ENCODE peak calls at places on chromosomes 6 and 20, in seven cellular contexts. K, G, I, H, Q, C and W are unnamed samples.

GRCh38 chr6:107152633-107153032 is 37.3 kb upstream of the BEND3 start:
- DNase-seq in K (no peak), G (no peak), I (no peak), H (no peak), Q (peak), C (no peak), W (no peak)

GRCh38 chr6:130945401-130945919 is 117.6 kb downstream of the EPB41L2 start:
- DNase-seq in K (no peak), G (no peak), I (peak), H (no peak), Q (no peak), C (no peak), W (no peak)

GRCh38 chr6:144909753-144910280 is 624.7 kb downstream of the UTRN start:
- DNase-seq in K (no peak), G (no peak), I (no peak), H (no peak), Q (no peak), C (no peak), W (no peak)

GRCh38 chr6:44258325-44258863 is 1.1 kb upstream of the SLC35B2 start:
- DNase-seq in K (no peak), G (no peak), I (no peak), H (no peak), Q (no peak), C (no peak), W (no peak)

GRCh38 chr6:39881851-39882566 is 52.3 kb downstream of the MOCS1 start:
- DNase-seq in K (peak), G (no peak), I (no peak), H (no peak), Q (no peak), C (no peak), W (no peak)

GRCh38 chr20:34111057-34111711 is 859 bp downstream of the EIF2S2 start:
- DNase-seq in K (peak), G (no peak), I (peak), H (no peak), Q (peak), C (no peak), W (no peak)

GRCh38 chr20:50848341-50848808 is 53.5 kb downstream of the BCAS4 start:
- DNase-seq in K (peak), G (no peak), I (no peak), H (peak), Q (peak), C (no peak), W (no peak)

GRCh38 chr6:77462359-77463307 is 658 bp downstream of the HTR1B start:
- DNase-seq in K (peak), G (no peak), I (peak), H (no peak), Q (no peak), C (no peak), W (no peak)

GRCh38 chr6:38021571-38021970 is 202.0 kb downstream of the ZFAND3 start:
- DNase-seq in K (no peak), G (no peak), I (no peak), H (no peak), Q (no peak), C (no peak), W (no peak)

GRCh38 chr6:159753081-159753872 is 8.6 kb upstream of the ACAT2 start:
- DNase-seq in K (no peak), G (no peak), I (no peak), H (no peak), Q (no peak), C (no peak), W (no peak)

GRCh38 chr6:33788694-33789549 is at the start of gene LEMD2:
- DNase-seq in K (peak), G (peak), I (peak), H (peak), Q (peak), C (peak), W (peak)
- TF ChIP-seq CTCF in K (no peak), G (no peak), I (no peak), H (no peak), Q (peak), C (no peak), W (peak)

GRCh38 chr6:149534742-149535141 is 11.1 kb downstream of the PPIL4 start:
- DNase-seq in K (no peak), G (no peak), I (no peak), H (no peak), Q (no peak), C (no peak), W (no peak)
- TF ChIP-seq POLR2AphosphoS5 in K (no peak), G (no peak), I (no peak), H (no peak), Q (no peak), C (no peak), W (no peak)

GRCh38 chr6:11819486-11819885 is 40.9 kb upstream of the ADTRP start:
- DNase-seq in K (no peak), G (no peak), I (no peak), H (no peak), Q (no peak), C (no peak), W (no peak)

GRCh38 chr6:11828185-11828897 is 49.7 kb upstream of the ADTRP start:
- DNase-seq in K (no peak), G (no peak), I (no peak), H (no peak), Q (no peak), C (no peak), W (no peak)

GRCh38 chr6:11824986-11825385 is 46.4 kb upstream of the ADTRP start:
- DNase-seq in K (no peak), G (no peak), I (no peak), H (no peak), Q (no peak), C (no peak), W (no peak)

GRCh38 chr6:11826779-11827178 is 48.2 kb upstream of the ADTRP start:
- DNase-seq in K (no peak), G (no peak), I (no peak), H (no peak), Q (no peak), C (no peak), W (no peak)

GRCh38 chr6:11822346-11822745 is 43.7 kb upstream of the ADTRP start:
- DNase-seq in K (no peak), G (no peak), I (no peak), H (no peak), Q (no peak), C (no peak), W (no peak)
- TF ChIP-seq CTCF in K (no peak), G (no peak), I (no peak), H (no peak), Q (no peak), C (peak), W (no peak)

DNA sequence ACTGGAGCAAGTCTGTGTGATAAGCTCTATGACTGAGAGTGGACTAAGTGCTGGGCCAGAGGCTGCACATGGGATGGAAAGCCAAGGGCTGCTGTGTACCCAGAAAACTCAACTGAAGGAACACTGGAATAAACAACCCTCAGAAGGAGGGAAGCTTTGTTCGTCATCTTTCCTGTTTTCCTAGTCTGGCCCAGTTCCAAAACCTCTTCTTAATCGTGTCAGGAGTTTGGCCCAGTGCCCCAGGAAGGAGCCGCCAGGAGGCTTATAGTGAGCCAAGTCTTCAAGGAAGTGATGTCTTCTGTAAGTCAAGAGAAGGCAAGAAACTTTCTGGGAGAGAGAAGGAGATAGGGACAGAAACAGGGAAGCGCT is 23.3 kb upstream of the TOP1 start:
- DNase-seq in K (peak), G (peak), I (no peak), H (peak), Q (peak), C (no peak), W (peak)
- TF ChIP-seq POLR2AphosphoS5 in K (peak), G (peak), I (no peak), H (peak), Q (peak), C (no peak), W (peak)

DNA sequence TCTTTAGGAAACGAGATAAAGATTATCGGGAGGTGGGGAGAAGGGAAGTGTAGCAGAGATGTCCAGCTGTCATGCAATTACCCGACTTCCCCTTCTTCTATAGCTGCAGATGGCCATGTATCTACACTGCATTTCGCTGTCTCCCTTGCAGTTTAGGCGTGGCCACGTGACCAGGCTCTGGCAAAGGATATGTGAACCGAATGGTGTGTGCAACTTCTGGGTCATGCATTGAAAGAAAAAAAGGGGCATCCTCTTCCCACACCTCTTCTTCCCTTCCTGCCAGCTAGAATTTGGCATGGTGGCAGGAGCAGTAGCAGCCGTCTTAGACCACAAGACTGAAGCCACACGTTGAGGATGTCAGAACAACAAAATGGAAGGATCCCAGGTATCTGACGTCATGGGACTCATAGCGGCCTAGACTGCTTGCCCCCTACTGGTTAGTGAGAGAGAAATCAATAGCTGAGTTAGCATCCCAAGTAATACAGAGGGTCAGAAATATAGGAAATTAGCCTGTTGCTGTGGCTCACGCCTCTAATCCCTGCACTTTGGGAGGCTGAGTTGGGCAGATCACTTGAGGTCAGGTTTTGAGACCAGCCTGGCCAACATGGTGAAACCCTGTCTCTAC is 32.8 kb downstream of the TCF15 start:
- DNase-seq in K (no peak), G (peak), I (peak), H (no peak), Q (no peak), C (no peak), W (no peak)
- TF ChIP-seq CTCF in K (no peak), G (peak), I (peak), H (no peak), Q (no peak), C (peak), W (no peak)

GRCh38 chr20:63176448-63177133 is 39.3 kb downstream of the YTHDF1 start:
- DNase-seq in K (no peak), G (no peak), I (peak), H (no peak), Q (no peak), C (no peak), W (no peak)

GRCh38 chr20:63178445-63178818 is 37.5 kb downstream of the YTHDF1 start:
- DNase-seq in K (no peak), G (no peak), I (peak), H (no peak), Q (no peak), C (no peak), W (no peak)

GRCh38 chr20:63176035-63176434 is 39.9 kb downstream of the YTHDF1 start:
- DNase-seq in K (no peak), G (no peak), I (peak), H (no peak), Q (no peak), C (no peak), W (no peak)

GRCh38 chr20:63177785-63178444 is 38.0 kb downstream of the YTHDF1 start:
- DNase-seq in K (no peak), G (no peak), I (no peak), H (no peak), Q (no peak), C (no peak), W (no peak)

DNA sequence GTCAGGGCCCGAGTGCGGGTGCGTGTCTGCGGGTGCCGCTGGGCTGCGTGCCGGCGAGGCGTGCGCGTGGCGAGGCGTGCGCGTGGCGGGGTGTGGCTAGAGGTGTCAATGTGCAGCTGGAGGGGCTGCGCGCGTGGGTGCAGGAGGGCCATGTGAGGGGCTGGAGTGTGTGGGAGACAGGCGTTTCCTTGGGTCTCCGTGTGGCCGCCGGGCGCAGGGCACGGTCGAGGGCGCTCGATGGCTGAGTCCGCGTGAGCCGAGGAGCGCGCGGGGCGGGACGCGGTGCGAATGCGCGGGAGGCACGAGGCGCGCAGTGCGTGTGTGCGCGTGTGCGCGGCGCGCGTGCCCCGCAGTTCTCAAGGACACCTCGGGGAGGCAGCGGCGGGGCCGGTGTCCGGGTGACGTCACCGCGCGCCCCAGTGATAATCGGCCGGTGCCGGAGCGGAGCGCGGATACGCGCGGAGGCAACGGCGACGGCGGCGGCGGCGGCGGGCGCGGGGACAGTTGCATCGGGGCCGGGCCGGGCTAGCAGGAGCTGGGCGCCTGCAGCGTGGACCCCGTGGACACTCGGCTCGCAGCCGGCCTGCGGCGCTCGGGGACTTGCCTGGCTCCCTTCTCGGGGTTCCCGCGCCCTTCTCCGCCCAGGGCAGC is 38.7 kb downstream of the YTHDF1 start:
- DNase-seq in K (no peak), G (no peak), I (peak), H (no peak), Q (no peak), C (no peak), W (no peak)
- TF ChIP-seq POLR2AphosphoS5 in K (no peak), G (no peak), I (no peak), H (no peak), Q (no peak), C (no peak), W (no peak)

GRCh38 chr6:6788394-6789020 is 200.0 kb downstream of the LY86 start:
- DNase-seq in K (no peak), G (no peak), I (peak), H (no peak), Q (peak), C (no peak), W (no peak)
- TF ChIP-seq CTCF in K (peak), G (peak), I (peak), H (no peak), Q (peak), C (peak), W (no peak)